ENCODE peak calls at places on chromosome 19, in nine cellular contexts. One of them, this sample, is unnamed.

GRCh38 chr19:4100647-4101495 is 23.1 kb downstream of the MAP2K2 start:
- DNase-seq in IMR-90: no peak
- DNase-seq in lung: no peak
- DNase-seq in ascending aorta: no peak
- DNase-seq in ovary: no peak
- DNase-seq in nephron progenitor cell: no peak
- DNase-seq in neural progenitor cell: no peak
- DNase-seq in CD4-positive, alpha-beta T cell: no peak
- DNase-seq in neural crest cell: no peak
- DNase-seq in this sample: no peak

GRCh38 chr19:19324059-19324755 is 3.6 kb downstream of the MAU2 start:
- DNase-seq in neural crest cell: no peak
- DNase-seq in nephron progenitor cell: no peak
- DNase-seq in ascending aorta: no peak
- DNase-seq in ovary: no peak
- DNase-seq in CD4-positive, alpha-beta T cell: no peak
- DNase-seq in neural progenitor cell: no peak
- DNase-seq in IMR-90: no peak
- DNase-seq in lung: no peak
- DNase-seq in this sample: no peak

GRCh38 chr19:36748431-36749275 is 24.0 kb downstream of the ZNF850 start:
- DNase-seq in IMR-90: no peak
- DNase-seq in neural crest cell: no peak
- DNase-seq in ascending aorta: no peak
- DNase-seq in lung: no peak
- DNase-seq in nephron progenitor cell: no peak
- DNase-seq in neural progenitor cell: no peak
- DNase-seq in CD4-positive, alpha-beta T cell: no peak
- DNase-seq in ovary: no peak
- DNase-seq in this sample: no peak

GRCh38 chr19:3111586-3112247 is 17.6 kb downstream of the GNA11 start:
- DNase-seq in CD4-positive, alpha-beta T cell: no peak
- DNase-seq in ascending aorta: no peak
- DNase-seq in neural progenitor cell: no peak
- DNase-seq in nephron progenitor cell: no peak
- DNase-seq in lung: no peak
- DNase-seq in neural crest cell: no peak
- DNase-seq in ovary: no peak
- DNase-seq in IMR-90: no peak
- DNase-seq in this sample: no peak

GRCh38 chr19:13156968-13157882 is 7.0 kb downstream of the IER2 start:
- DNase-seq in ascending aorta: no peak
- DNase-seq in ovary: no peak
- DNase-seq in lung: no peak
- DNase-seq in neural crest cell: no peak
- DNase-seq in neural progenitor cell: no peak
- DNase-seq in nephron progenitor cell: no peak
- DNase-seq in IMR-90: no peak
- DNase-seq in CD4-positive, alpha-beta T cell: no peak
- DNase-seq in this sample: peak; percentile 26

GRCh38 chr19:57068921-57069697 is 50.7 kb upstream of the USP29 start:
- DNase-seq in neural crest cell: no peak
- DNase-seq in ascending aorta: no peak
- DNase-seq in ovary: peak; percentile 91
- DNase-seq in CD4-positive, alpha-beta T cell: no peak
- DNase-seq in neural progenitor cell: no peak
- DNase-seq in lung: no peak
- DNase-seq in IMR-90: no peak
- DNase-seq in nephron progenitor cell: no peak
- DNase-seq in this sample: no peak

GRCh38 chr19:33293255-33294057 is 8.9 kb downstream of the CEBPA start:
- DNase-seq in ovary: no peak
- DNase-seq in neural progenitor cell: no peak
- DNase-seq in nephron progenitor cell: peak; percentile 74
- DNase-seq in ascending aorta: no peak
- DNase-seq in CD4-positive, alpha-beta T cell: no peak
- DNase-seq in neural crest cell: no peak
- DNase-seq in IMR-90: peak; percentile 71
- DNase-seq in lung: no peak
- DNase-seq in this sample: no peak

GRCh38 chr19:31894451-31894850 is 451.0 kb upstream of the ZNF507 start:
- DNase-seq in neural progenitor cell: no peak
- DNase-seq in ascending aorta: no peak
- DNase-seq in neural crest cell: no peak
- DNase-seq in IMR-90: no peak
- DNase-seq in CD4-positive, alpha-beta T cell: no peak
- DNase-seq in lung: no peak
- DNase-seq in ovary: no peak
- DNase-seq in nephron progenitor cell: no peak
- DNase-seq in this sample: no peak

GRCh38 chr19:51440846-51441409 is 17.3 kb downstream of the SIGLEC8 start:
- DNase-seq in lung: no peak
- DNase-seq in neural crest cell: no peak
- DNase-seq in neural progenitor cell: no peak
- DNase-seq in CD4-positive, alpha-beta T cell: no peak
- DNase-seq in nephron progenitor cell: no peak
- DNase-seq in ascending aorta: no peak
- DNase-seq in IMR-90: no peak
- DNase-seq in ovary: no peak
- DNase-seq in this sample: no peak

GRCh38 chr19:51439021-51439465 is 19.2 kb downstream of the SIGLEC8 start:
- DNase-seq in CD4-positive, alpha-beta T cell: no peak
- DNase-seq in neural progenitor cell: peak; percentile 26
- DNase-seq in IMR-90: no peak
- DNase-seq in ascending aorta: no peak
- DNase-seq in lung: no peak
- DNase-seq in ovary: no peak
- DNase-seq in neural crest cell: no peak
- DNase-seq in nephron progenitor cell: no peak
- DNase-seq in this sample: peak; percentile 59

GRCh38 chr19:51440052-51440451 is 18.2 kb downstream of the SIGLEC8 start:
- DNase-seq in nephron progenitor cell: no peak
- DNase-seq in neural crest cell: no peak
- DNase-seq in neural progenitor cell: no peak
- DNase-seq in IMR-90: no peak
- DNase-seq in ascending aorta: no peak
- DNase-seq in ovary: no peak
- DNase-seq in lung: no peak
- DNase-seq in CD4-positive, alpha-beta T cell: no peak
- DNase-seq in this sample: no peak

GRCh38 chr19:51441410-51442390 is 16.6 kb downstream of the SIGLEC8 start:
- DNase-seq in ovary: no peak
- DNase-seq in neural progenitor cell: no peak
- DNase-seq in IMR-90: no peak
- DNase-seq in CD4-positive, alpha-beta T cell: peak; percentile 69
- DNase-seq in ascending aorta: no peak
- DNase-seq in nephron progenitor cell: no peak
- DNase-seq in lung: no peak
- DNase-seq in neural crest cell: no peak
- DNase-seq in this sample: peak; percentile 75
- TF ChIP-seq CTCF in ovary: no peak
- TF ChIP-seq CTCF in neural progenitor cell: no peak
- TF ChIP-seq CTCF in IMR-90: no peak
- TF ChIP-seq CTCF in CD4-positive, alpha-beta T cell: no peak
- TF ChIP-seq CTCF in ascending aorta: no peak
- TF ChIP-seq CTCF in nephron progenitor cell: no peak
- TF ChIP-seq CTCF in lung: no peak
- TF ChIP-seq CTCF in neural crest cell: no peak
- TF ChIP-seq CTCF in this sample: no peak

GRCh38 chr19:50500753-50501151 is 10.2 kb downstream of the JOSD2 start:
- DNase-seq in CD4-positive, alpha-beta T cell: no peak
- DNase-seq in ascending aorta: no peak
- DNase-seq in lung: no peak
- DNase-seq in IMR-90: no peak
- DNase-seq in neural crest cell: no peak
- DNase-seq in nephron progenitor cell: no peak
- DNase-seq in neural progenitor cell: no peak
- DNase-seq in ovary: no peak
- DNase-seq in this sample: no peak

GRCh38 chr19:50498219-50499056 is 12.6 kb downstream of the JOSD2 start:
- DNase-seq in ascending aorta: no peak
- DNase-seq in IMR-90: no peak
- DNase-seq in CD4-positive, alpha-beta T cell: no peak
- DNase-seq in neural crest cell: no peak
- DNase-seq in neural progenitor cell: no peak
- DNase-seq in ovary: no peak
- DNase-seq in nephron progenitor cell: no peak
- DNase-seq in lung: no peak
- DNase-seq in this sample: no peak

GRCh38 chr19:50501186-50501567 is 9.8 kb downstream of the JOSD2 start:
- DNase-seq in CD4-positive, alpha-beta T cell: no peak
- DNase-seq in neural progenitor cell: no peak
- DNase-seq in lung: no peak
- DNase-seq in IMR-90: no peak
- DNase-seq in nephron progenitor cell: no peak
- DNase-seq in ovary: no peak
- DNase-seq in ascending aorta: no peak
- DNase-seq in neural crest cell: no peak
- DNase-seq in this sample: no peak

GRCh38 chr19:50501568-50502475 is 9.2 kb downstream of the JOSD2 start:
- DNase-seq in neural progenitor cell: no peak
- DNase-seq in ovary: no peak
- DNase-seq in ascending aorta: no peak
- DNase-seq in IMR-90: no peak
- DNase-seq in neural crest cell: no peak
- DNase-seq in nephron progenitor cell: no peak
- DNase-seq in CD4-positive, alpha-beta T cell: no peak
- DNase-seq in lung: no peak
- DNase-seq in this sample: no peak

GRCh38 chr19:50500060-50500752 is 10.8 kb downstream of the JOSD2 start:
- DNase-seq in lung: no peak
- DNase-seq in nephron progenitor cell: peak; percentile 47
- DNase-seq in ovary: no peak
- DNase-seq in neural progenitor cell: peak; percentile 69
- DNase-seq in neural crest cell: no peak
- DNase-seq in IMR-90: no peak
- DNase-seq in CD4-positive, alpha-beta T cell: no peak
- DNase-seq in ascending aorta: no peak
- DNase-seq in this sample: peak; percentile 71
- TF ChIP-seq CTCF in lung: no peak
- TF ChIP-seq CTCF in nephron progenitor cell: no peak
- TF ChIP-seq CTCF in ovary: no peak
- TF ChIP-seq CTCF in neural progenitor cell: peak; percentile 38
- TF ChIP-seq CTCF in neural crest cell: peak; percentile 43
- TF ChIP-seq CTCF in IMR-90: peak; percentile 17
- TF ChIP-seq CTCF in CD4-positive, alpha-beta T cell: no peak
- TF ChIP-seq CTCF in ascending aorta: no peak
- TF ChIP-seq CTCF in this sample: no peak

DNA sequence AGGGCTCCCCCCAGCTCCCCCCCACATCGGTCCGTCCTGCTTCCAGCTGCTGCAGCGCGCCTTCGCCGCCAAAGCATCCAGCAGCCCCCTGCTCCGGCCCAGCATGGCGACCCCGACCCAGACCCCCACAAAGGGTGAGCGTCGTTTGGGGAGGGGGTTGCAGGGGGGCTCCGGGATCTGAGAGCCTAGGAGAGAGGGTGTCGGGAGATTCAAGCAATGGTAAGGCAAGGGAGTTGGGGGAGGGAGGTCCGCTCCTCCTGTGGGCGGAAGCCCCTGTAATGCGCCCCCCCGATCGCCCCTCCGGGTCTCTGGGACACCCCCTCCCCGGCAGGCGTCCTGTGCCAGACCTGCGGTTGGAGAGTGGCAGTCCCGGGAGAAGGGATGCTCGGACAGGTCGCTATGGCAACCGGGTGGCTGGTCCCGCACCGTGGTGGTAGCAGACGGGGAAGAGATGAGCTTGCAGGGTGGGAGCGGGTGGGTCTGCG is at the start of gene FXYD7:
- DNase-seq in CD4-positive, alpha-beta T cell: no peak
- DNase-seq in neural progenitor cell: peak; percentile 69
- DNase-seq in nephron progenitor cell: peak; percentile 56
- DNase-seq in ovary: peak; percentile 69
- DNase-seq in IMR-90: no peak
- DNase-seq in ascending aorta: no peak
- DNase-seq in neural crest cell: no peak
- DNase-seq in lung: no peak
- DNase-seq in this sample: no peak
- TF ChIP-seq CTCF in CD4-positive, alpha-beta T cell: peak; percentile 35
- TF ChIP-seq CTCF in neural progenitor cell: no peak
- TF ChIP-seq CTCF in nephron progenitor cell: no peak
- TF ChIP-seq CTCF in ovary: no peak
- TF ChIP-seq CTCF in IMR-90: no peak
- TF ChIP-seq CTCF in ascending aorta: no peak
- TF ChIP-seq CTCF in neural crest cell: peak; percentile 53
- TF ChIP-seq CTCF in lung: no peak
- TF ChIP-seq CTCF in this sample: no peak

GRCh38 chr19:5504115-5504514 is 48.9 kb downstream of the ZNRF4 start:
- DNase-seq in neural progenitor cell: no peak
- DNase-seq in nephron progenitor cell: no peak
- DNase-seq in CD4-positive, alpha-beta T cell: no peak
- DNase-seq in lung: no peak
- DNase-seq in ascending aorta: no peak
- DNase-seq in neural crest cell: no peak
- DNase-seq in IMR-90: no peak
- DNase-seq in ovary: no peak
- DNase-seq in this sample: no peak
- TF ChIP-seq CTCF in neural progenitor cell: no peak
- TF ChIP-seq CTCF in nephron progenitor cell: no peak
- TF ChIP-seq CTCF in CD4-positive, alpha-beta T cell: no peak
- TF ChIP-seq CTCF in lung: no peak
- TF ChIP-seq CTCF in ascending aorta: no peak
- TF ChIP-seq CTCF in neural crest cell: peak; percentile 20
- TF ChIP-seq CTCF in IMR-90: no peak
- TF ChIP-seq CTCF in ovary: no peak
- TF ChIP-seq CTCF in this sample: no peak

DNA sequence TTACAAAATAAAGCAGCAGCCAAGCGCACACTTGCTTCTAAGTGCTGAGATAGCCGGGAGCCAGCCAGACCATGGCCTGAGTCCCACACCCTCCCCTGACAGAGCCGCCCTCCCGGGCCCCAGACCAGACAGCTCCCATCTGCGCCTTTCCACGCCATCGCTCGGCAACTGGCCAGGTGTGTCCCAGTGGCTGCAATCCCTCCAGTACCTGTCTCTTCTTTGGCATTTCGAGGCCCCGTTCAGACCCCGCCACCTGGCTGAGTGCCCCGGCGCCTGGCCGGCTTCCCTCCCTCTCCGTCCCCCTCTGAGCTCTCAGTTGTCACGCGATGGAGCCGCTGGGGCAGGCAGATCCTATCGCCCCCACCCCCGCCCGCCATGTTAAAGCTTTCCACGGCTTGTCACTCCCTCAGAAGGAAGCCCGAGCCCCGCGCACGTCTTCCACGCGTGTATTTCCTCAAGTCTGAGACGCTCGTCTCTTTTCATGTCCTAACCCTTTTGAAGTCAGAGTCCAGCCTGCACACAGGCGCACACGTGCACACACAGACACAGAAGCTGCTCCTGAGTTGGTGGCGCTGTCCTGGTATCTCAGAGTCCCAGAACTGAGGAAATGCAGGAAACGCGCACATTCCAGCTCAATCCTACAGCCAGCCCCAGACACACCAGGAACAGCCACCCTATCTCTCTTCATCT is 7.9 kb downstream of the MLLT1 start:
- DNase-seq in CD4-positive, alpha-beta T cell: no peak
- DNase-seq in nephron progenitor cell: no peak
- DNase-seq in ovary: peak; percentile 96
- DNase-seq in neural progenitor cell: peak; percentile 31
- DNase-seq in neural crest cell: no peak
- DNase-seq in IMR-90: peak; percentile 74
- DNase-seq in lung: peak; percentile 73
- DNase-seq in ascending aorta: no peak
- DNase-seq in this sample: no peak
- TF ChIP-seq CTCF in CD4-positive, alpha-beta T cell: no peak
- TF ChIP-seq CTCF in nephron progenitor cell: no peak
- TF ChIP-seq CTCF in ovary: no peak
- TF ChIP-seq CTCF in neural progenitor cell: no peak
- TF ChIP-seq CTCF in neural crest cell: no peak
- TF ChIP-seq CTCF in IMR-90: peak; percentile 12
- TF ChIP-seq CTCF in lung: no peak
- TF ChIP-seq CTCF in ascending aorta: no peak
- TF ChIP-seq CTCF in this sample: no peak

GRCh38 chr19:48491793-48492123 is 19.9 kb downstream of the LMTK3 start:
- DNase-seq in neural progenitor cell: peak; percentile 83
- DNase-seq in ovary: no peak
- DNase-seq in lung: no peak
- DNase-seq in nephron progenitor cell: peak; percentile 72
- DNase-seq in ascending aorta: no peak
- DNase-seq in IMR-90: no peak
- DNase-seq in CD4-positive, alpha-beta T cell: peak; percentile 6
- DNase-seq in neural crest cell: no peak
- DNase-seq in this sample: no peak
- TF ChIP-seq CTCF in neural progenitor cell: no peak
- TF ChIP-seq CTCF in ovary: no peak
- TF ChIP-seq CTCF in lung: no peak
- TF ChIP-seq CTCF in nephron progenitor cell: no peak
- TF ChIP-seq CTCF in ascending aorta: no peak
- TF ChIP-seq CTCF in IMR-90: no peak
- TF ChIP-seq CTCF in CD4-positive, alpha-beta T cell: no peak
- TF ChIP-seq CTCF in neural crest cell: no peak
- TF ChIP-seq CTCF in this sample: no peak

This sample was measured in GM20000.